ENCODE peak calls at places on chromosome 15, in seven cellular contexts. U is mesendoderm, S is mesenchymal stem cell, I is H9, W is neuronal stem cell, G is IMR-90, Z is H1. M is an unnamed sample.

GRCh38 chr15:77624868-77625267 is 7.8 kb downstream of the LINGO1 start:
- DNase-seq in U (no peak), S (no peak), I (no peak), W (no peak), G (no peak), Z (no peak), M (no peak)

GRCh38 chr15:77895742-77896141 is 181.8 kb downstream of the TBC1D2B start:
- DNase-seq in U (no peak), S (no peak), I (no peak), W (no peak), G (no peak), Z (no peak), M (no peak)

GRCh38 chr15:58682234-58682633 is 67.3 kb downstream of the ADAM10 start:
- DNase-seq in U (no peak), S (no peak), I (no peak), W (no peak), G (no peak), Z (no peak), M (no peak)

GRCh38 chr15:85618956-85619491 is 175.7 kb downstream of the KLHL25 start:
- DNase-seq in U (peak; percentile 76), S (peak; percentile 98), I (peak; percentile 56), W (peak; percentile 44), G (peak; percentile 98), Z (no peak), M (peak; percentile 69)

GRCh38 chr15:87998658-87999057 is 257.9 kb downstream of the NTRK3 start:
- DNase-seq in U (no peak), S (no peak), I (no peak), W (no peak), G (no peak), Z (no peak), M (no peak)

GRCh38 chr15:77889009-77889806 is 188.3 kb downstream of the TBC1D2B start:
- DNase-seq in U (no peak), S (peak; percentile 28), I (no peak), W (no peak), G (no peak), Z (no peak), M (no peak)

GRCh38 chr15:68218331-68218730 is 11.2 kb downstream of the CLN6 start:
- DNase-seq in U (no peak), S (no peak), I (peak; percentile 8), W (no peak), G (no peak), Z (no peak), M (no peak)

GRCh38 chr15:77892335-77892734 is 185.2 kb downstream of the TBC1D2B start:
- DNase-seq in U (no peak), S (no peak), I (no peak), W (no peak), G (no peak), Z (no peak), M (no peak)

GRCh38 chr15:45129651-45130129 is at the start of the genes DUOX1 and DUOXA1:
- DNase-seq in U (peak; percentile 48), S (no peak), I (peak; percentile 73), W (no peak), G (no peak), Z (no peak), M (peak; percentile 11)

GRCh38 chr15:62920569-62921502 is 121.7 kb upstream of the TPM1 start:
- DNase-seq in U (no peak), S (peak; percentile 50), I (no peak), W (no peak), G (peak; percentile 63), Z (no peak), M (no peak)

GRCh38 chr15:63933522-63933921 is 99.8 kb upstream of the HERC1 start:
- DNase-seq in U (no peak), S (no peak), I (no peak), W (no peak), G (peak; percentile 24), Z (no peak), M (peak; percentile 64)

GRCh38 chr15:101017935-101018849 is 99.0 kb downstream of the LRRK1 start:
- DNase-seq in U (no peak), S (no peak), I (peak; percentile 19), W (no peak), G (peak; percentile 61), Z (no peak), M (no peak)

GRCh38 chr15:45048784-45049631 is 26.0 kb downstream of the SORD start:
- DNase-seq in U (peak; percentile 75), S (no peak), I (no peak), W (no peak), G (peak; percentile 40), Z (no peak), M (peak; percentile 53)

GRCh38 chr15:67063689-67064606 is 1.5 kb upstream of the SMAD3 start:
- DNase-seq in U (peak; percentile 99), S (peak; percentile 80), I (peak; percentile 84), W (peak; percentile 54), G (peak; percentile 17), Z (peak; percentile 77), M (peak; percentile 84)

GRCh38 chr15:89412906-89413411 is 78.3 kb upstream of the POLG start:
- DNase-seq in U (no peak), S (no peak), I (no peak), W (peak; percentile 78), G (no peak), Z (no peak), M (no peak)

GRCh38 chr15:68200016-68200861 is 4.9 kb downstream of the CALML4 start:
- DNase-seq in U (peak; percentile 35), S (no peak), I (no peak), W (no peak), G (no peak), Z (no peak), M (no peak)

GRCh38 chr15:71599404-71600225 is 210.7 kb upstream of the NR2E3 start:
- DNase-seq in U (no peak), S (no peak), I (no peak), W (no peak), G (no peak), Z (no peak), M (no peak)

GRCh38 chr15:75233504-75234190 is 24.5 kb upstream of the GOLGA6C start:
- DNase-seq in U (no peak), S (no peak), I (no peak), W (no peak), G (no peak), Z (no peak), M (no peak)

GRCh38 chr15:57626713-57627440 is 35.2 kb downstream of the MYZAP start:
- DNase-seq in U (no peak), S (no peak), I (no peak), W (no peak), G (no peak), Z (no peak), M (no peak)

GRCh38 chr15:70559223-70559823 is 204.0 kb downstream of the UACA start:
- DNase-seq in U (no peak), S (peak; percentile 71), I (peak; percentile 18), W (no peak), G (peak; percentile 44), Z (no peak), M (peak; percentile 2)

GRCh38 chr15:75033809-75034208 is 10.4 kb downstream of the PPCDC start:
- DNase-seq in U (peak; percentile 42), S (no peak), I (no peak), W (no peak), G (no peak), Z (no peak), M (no peak)

GRCh38 chr15:98518823-98519561 is 129.3 kb upstream of the IGF1R start:
- DNase-seq in U (peak; percentile 87), S (peak; percentile 77), I (peak; percentile 71), W (peak; percentile 78), G (peak; percentile 76), Z (peak; percentile 17), M (peak; percentile 41)

GRCh38 chr15:99407716-99408115 is 156.4 kb downstream of the LRRC28 start:
- DNase-seq in U (no peak), S (no peak), I (no peak), W (no peak), G (no peak), Z (no peak), M (no peak)

GRCh38 chr15:91706366-91707032 is 147.0 kb upstream of the SLCO3A1 start:
- DNase-seq in U (peak; percentile 98), S (no peak), I (peak; percentile 90), W (peak; percentile 80), G (peak; percentile 63), Z (peak; percentile 72), M (peak; percentile 72)

GRCh38 chr15:85691350-85692240 is 103.1 kb downstream of the KLHL25 start:
- DNase-seq in U (no peak), S (no peak), I (no peak), W (no peak), G (no peak), Z (no peak), M (peak; percentile 58)

GRCh38 chr15:31815411-31816155 is 214.7 kb upstream of the CHRNA7 start:
- DNase-seq in U (no peak), S (no peak), I (no peak), W (no peak), G (no peak), Z (no peak), M (no peak)

GRCh38 chr15:91956026-91956723 is 102.7 kb downstream of the SLCO3A1 start:
- DNase-seq in U (peak; percentile 93), S (no peak), I (no peak), W (no peak), G (peak; percentile 35), Z (no peak), M (peak; percentile 53)

DNA sequence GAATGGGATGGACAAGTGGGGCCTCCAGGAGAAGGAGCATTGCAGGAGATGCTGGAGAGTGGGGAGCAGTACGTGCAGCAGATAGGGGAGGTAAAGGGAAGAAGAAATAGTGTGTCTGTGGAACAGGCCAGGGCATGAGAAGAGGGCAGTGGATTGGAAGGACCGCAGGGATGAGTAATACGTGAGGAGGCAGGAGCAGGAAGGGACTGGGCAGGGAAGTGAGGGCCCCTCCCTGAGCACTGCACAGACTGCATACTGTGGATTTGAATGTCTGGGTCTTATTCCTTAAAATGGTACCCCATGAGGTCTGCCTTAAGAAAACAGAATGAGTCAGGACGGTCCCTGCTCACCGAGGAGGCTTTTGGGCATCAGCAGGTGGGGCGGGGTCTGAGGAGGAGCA is 210.0 kb upstream of the NDN start:
- DNase-seq in U (no peak), S (no peak), I (no peak), W (no peak), G (no peak), Z (no peak), M (no peak)
- H2AK5ac ChIP-seq in U (no peak overlapping the region), S (no peak overlapping the region), I (no peak overlapping the region), W (no peak overlapping the region), G (no peak overlapping the region), Z (no peak overlapping the region), M (no peak overlapping the region)

GRCh38 chr15:61759639-61760038 is 300.6 kb downstream of the VPS13C start:
- DNase-seq in U (no peak), S (no peak), I (no peak), W (no peak), G (no peak), Z (no peak), M (no peak)
- H3K23ac ChIP-seq in U (no peak overlapping the region), S (no peak overlapping the region), I (no peak overlapping the region), W (no peak overlapping the region), G (no peak overlapping the region), Z (no peak overlapping the region), M (no peak overlapping the region)

DNA sequence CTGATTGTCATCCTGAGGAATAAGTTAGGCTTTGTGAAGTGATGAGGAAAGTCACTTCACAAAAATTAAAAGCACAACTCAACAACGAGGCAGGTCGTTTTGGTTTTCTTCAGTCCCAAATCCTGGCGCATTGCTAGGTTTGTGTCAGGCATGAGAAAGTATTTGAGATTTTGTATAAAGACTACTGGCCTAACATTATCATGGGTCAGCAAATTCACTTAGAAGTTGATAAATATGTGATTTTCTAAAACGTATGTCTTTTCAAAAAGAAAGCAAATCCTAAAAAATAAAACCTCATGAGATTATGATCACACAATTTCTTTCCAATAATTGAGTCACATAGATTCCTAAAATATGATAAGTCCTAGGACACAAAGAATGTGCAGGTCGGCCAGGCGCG is 395.8 kb upstream of the RORA start:
- DNase-seq in U (no peak), S (no peak), I (no peak), W (no peak), G (no peak), Z (no peak), M (no peak)
- H2BK120ac ChIP-seq in U (no peak overlapping the region), S (no peak overlapping the region), I (no peak overlapping the region), W (no peak overlapping the region), G (no peak overlapping the region), Z (no peak overlapping the region), M (no peak overlapping the region)

GRCh38 chr15:80591938-80592825 is 102.9 kb upstream of the ABHD17C start:
- DNase-seq in U (no peak), S (no peak), I (peak; percentile 13), W (no peak), G (no peak), Z (no peak), M (no peak)
- H2AK5ac ChIP-seq in U (no peak overlapping the region), S (no peak overlapping the region), I (no peak overlapping the region), W (no peak overlapping the region), G (peak overlapping the region; percentile 77), Z (no peak overlapping the region), M (no peak overlapping the region)